ENCODE peak calls at places on chromosome 12, in seven cellular contexts. One of them, this sample, is unnamed.

GRCh38 chr12:2610358-2610757 is 184.4 kb upstream of the FKBP4 start:
- DNase-seq in Right ventricle myocardium inferior: no peak
- DNase-seq in stimulated activated CD8-positive, alpha-beta memory T cell treated with anti-CD3 and anti-CD28 coated beads, Interleukin-4, amount 100 ng/mL, for 24 hours: no peak
- DNase-seq in HFFc6: no peak
- DNase-seq in NCI-H1092 treated with DMSO at 0.1 percent for 48 hours: no peak
- DNase-seq in DMS153: no peak
- DNase-seq in CD8-positive, alpha-beta memory T cell: no peak
- DNase-seq in this sample: no peak

GRCh38 chr12:108622425-108622824 is 11.3 kb downstream of the SELPLG start:
- DNase-seq in Right ventricle myocardium inferior: no peak
- DNase-seq in stimulated activated CD8-positive, alpha-beta memory T cell treated with anti-CD3 and anti-CD28 coated beads, Interleukin-4, amount 100 ng/mL, for 24 hours: no peak
- DNase-seq in HFFc6: no peak
- DNase-seq in NCI-H1092 treated with DMSO at 0.1 percent for 48 hours: no peak
- DNase-seq in DMS153: peak; percentile 84
- DNase-seq in CD8-positive, alpha-beta memory T cell: peak; percentile 27
- DNase-seq in this sample: no peak

GRCh38 chr12:11860026-11860425 is 210.6 kb downstream of the ETV6 start:
- DNase-seq in Right ventricle myocardium inferior: no peak
- DNase-seq in stimulated activated CD8-positive, alpha-beta memory T cell treated with anti-CD3 and anti-CD28 coated beads, Interleukin-4, amount 100 ng/mL, for 24 hours: no peak
- DNase-seq in HFFc6: no peak
- DNase-seq in NCI-H1092 treated with DMSO at 0.1 percent for 48 hours: no peak
- DNase-seq in DMS153: no peak
- DNase-seq in CD8-positive, alpha-beta memory T cell: no peak
- DNase-seq in this sample: no peak

GRCh38 chr12:103571286-103571685 is 15.8 kb upstream of the STAB2 start:
- DNase-seq in Right ventricle myocardium inferior: no peak
- DNase-seq in stimulated activated CD8-positive, alpha-beta memory T cell treated with anti-CD3 and anti-CD28 coated beads, Interleukin-4, amount 100 ng/mL, for 24 hours: no peak
- DNase-seq in HFFc6: no peak
- DNase-seq in NCI-H1092 treated with DMSO at 0.1 percent for 48 hours: peak; percentile 48
- DNase-seq in DMS153: peak; percentile 70
- DNase-seq in CD8-positive, alpha-beta memory T cell: no peak
- DNase-seq in this sample: no peak

GRCh38 chr12:1013618-1014489 is 22.8 kb downstream of the ERC1 start:
- DNase-seq in Right ventricle myocardium inferior: no peak
- DNase-seq in stimulated activated CD8-positive, alpha-beta memory T cell treated with anti-CD3 and anti-CD28 coated beads, Interleukin-4, amount 100 ng/mL, for 24 hours: no peak
- DNase-seq in HFFc6: peak; percentile 71
- DNase-seq in NCI-H1092 treated with DMSO at 0.1 percent for 48 hours: no peak
- DNase-seq in DMS153: no peak
- DNase-seq in CD8-positive, alpha-beta memory T cell: no peak
- DNase-seq in this sample: no peak

GRCh38 chr12:127162902-127163301 is 1104.1 kb upstream of the TMEM132C start:
- DNase-seq in Right ventricle myocardium inferior: no peak
- DNase-seq in stimulated activated CD8-positive, alpha-beta memory T cell treated with anti-CD3 and anti-CD28 coated beads, Interleukin-4, amount 100 ng/mL, for 24 hours: no peak
- DNase-seq in HFFc6: peak; percentile 66
- DNase-seq in NCI-H1092 treated with DMSO at 0.1 percent for 48 hours: no peak
- DNase-seq in DMS153: no peak
- DNase-seq in CD8-positive, alpha-beta memory T cell: no peak
- DNase-seq in this sample: peak; percentile 38

GRCh38 chr12:57894577-57895292 is 46.6 kb upstream of the ATP23 start:
- DNase-seq in Right ventricle myocardium inferior: no peak
- DNase-seq in stimulated activated CD8-positive, alpha-beta memory T cell treated with anti-CD3 and anti-CD28 coated beads, Interleukin-4, amount 100 ng/mL, for 24 hours: no peak
- DNase-seq in HFFc6: no peak
- DNase-seq in NCI-H1092 treated with DMSO at 0.1 percent for 48 hours: peak; percentile 72
- DNase-seq in DMS153: peak; percentile 13
- DNase-seq in CD8-positive, alpha-beta memory T cell: no peak
- DNase-seq in this sample: no peak

GRCh38 chr12:5568325-5568981 is 136.5 kb downstream of the NTF3 start:
- DNase-seq in Right ventricle myocardium inferior: no peak
- DNase-seq in stimulated activated CD8-positive, alpha-beta memory T cell treated with anti-CD3 and anti-CD28 coated beads, Interleukin-4, amount 100 ng/mL, for 24 hours: no peak
- DNase-seq in HFFc6: no peak
- DNase-seq in NCI-H1092 treated with DMSO at 0.1 percent for 48 hours: no peak
- DNase-seq in DMS153: no peak
- DNase-seq in CD8-positive, alpha-beta memory T cell: no peak
- DNase-seq in this sample: no peak

GRCh38 chr12:69987453-69988102 is 162.6 kb downstream of the MYRFL start:
- DNase-seq in Right ventricle myocardium inferior: no peak
- DNase-seq in stimulated activated CD8-positive, alpha-beta memory T cell treated with anti-CD3 and anti-CD28 coated beads, Interleukin-4, amount 100 ng/mL, for 24 hours: no peak
- DNase-seq in HFFc6: peak; percentile 83
- DNase-seq in NCI-H1092 treated with DMSO at 0.1 percent for 48 hours: no peak
- DNase-seq in DMS153: no peak
- DNase-seq in CD8-positive, alpha-beta memory T cell: no peak
- DNase-seq in this sample: no peak

GRCh38 chr12:122944588-122944987 is 21.7 kb downstream of the ABCB9 start:
- DNase-seq in Right ventricle myocardium inferior: peak; percentile 35
- DNase-seq in stimulated activated CD8-positive, alpha-beta memory T cell treated with anti-CD3 and anti-CD28 coated beads, Interleukin-4, amount 100 ng/mL, for 24 hours: no peak
- DNase-seq in HFFc6: peak; percentile 5
- DNase-seq in NCI-H1092 treated with DMSO at 0.1 percent for 48 hours: no peak
- DNase-seq in DMS153: no peak
- DNase-seq in CD8-positive, alpha-beta memory T cell: no peak
- DNase-seq in this sample: no peak

GRCh38 chr12:19457561-19457960 is 18.3 kb downstream of the AEBP2 start:
- DNase-seq in Right ventricle myocardium inferior: no peak
- DNase-seq in stimulated activated CD8-positive, alpha-beta memory T cell treated with anti-CD3 and anti-CD28 coated beads, Interleukin-4, amount 100 ng/mL, for 24 hours: no peak
- DNase-seq in HFFc6: no peak
- DNase-seq in NCI-H1092 treated with DMSO at 0.1 percent for 48 hours: no peak
- DNase-seq in DMS153: no peak
- DNase-seq in CD8-positive, alpha-beta memory T cell: no peak
- DNase-seq in this sample: no peak

GRCh38 chr12:94875525-94875924 is 128.0 kb downstream of the NDUFA12 start:
- DNase-seq in Right ventricle myocardium inferior: no peak
- DNase-seq in stimulated activated CD8-positive, alpha-beta memory T cell treated with anti-CD3 and anti-CD28 coated beads, Interleukin-4, amount 100 ng/mL, for 24 hours: no peak
- DNase-seq in HFFc6: no peak
- DNase-seq in NCI-H1092 treated with DMSO at 0.1 percent for 48 hours: peak; percentile 67
- DNase-seq in DMS153: peak; percentile 58
- DNase-seq in CD8-positive, alpha-beta memory T cell: peak; percentile 8
- DNase-seq in this sample: no peak

GRCh38 chr12:6563448-6564050 is 4.5 kb downstream of the NOP2 start:
- DNase-seq in Right ventricle myocardium inferior: no peak
- DNase-seq in stimulated activated CD8-positive, alpha-beta memory T cell treated with anti-CD3 and anti-CD28 coated beads, Interleukin-4, amount 100 ng/mL, for 24 hours: no peak
- DNase-seq in HFFc6: no peak
- DNase-seq in NCI-H1092 treated with DMSO at 0.1 percent for 48 hours: peak; percentile 8
- DNase-seq in DMS153: no peak
- DNase-seq in CD8-positive, alpha-beta memory T cell: peak; percentile 55
- DNase-seq in this sample: peak; percentile 60

GRCh38 chr12:132965796-132966195 is 9.7 kb upstream of the ZNF605 start:
- DNase-seq in Right ventricle myocardium inferior: no peak
- DNase-seq in stimulated activated CD8-positive, alpha-beta memory T cell treated with anti-CD3 and anti-CD28 coated beads, Interleukin-4, amount 100 ng/mL, for 24 hours: no peak
- DNase-seq in HFFc6: no peak
- DNase-seq in NCI-H1092 treated with DMSO at 0.1 percent for 48 hours: no peak
- DNase-seq in DMS153: no peak
- DNase-seq in CD8-positive, alpha-beta memory T cell: no peak
- DNase-seq in this sample: no peak

GRCh38 chr12:12736759-12737676 is 19.9 kb downstream of the CDKN1B start:
- DNase-seq in Right ventricle myocardium inferior: no peak
- DNase-seq in stimulated activated CD8-positive, alpha-beta memory T cell treated with anti-CD3 and anti-CD28 coated beads, Interleukin-4, amount 100 ng/mL, for 24 hours: no peak
- DNase-seq in HFFc6: peak; percentile 94
- DNase-seq in NCI-H1092 treated with DMSO at 0.1 percent for 48 hours: peak; percentile 42
- DNase-seq in DMS153: no peak
- DNase-seq in CD8-positive, alpha-beta memory T cell: peak; percentile 56
- DNase-seq in this sample: peak; percentile 15

GRCh38 chr12:74515849-74516248 is 21.8 kb upstream of the ATXN7L3B start:
- DNase-seq in Right ventricle myocardium inferior: no peak
- DNase-seq in stimulated activated CD8-positive, alpha-beta memory T cell treated with anti-CD3 and anti-CD28 coated beads, Interleukin-4, amount 100 ng/mL, for 24 hours: no peak
- DNase-seq in HFFc6: no peak
- DNase-seq in NCI-H1092 treated with DMSO at 0.1 percent for 48 hours: no peak
- DNase-seq in DMS153: no peak
- DNase-seq in CD8-positive, alpha-beta memory T cell: no peak
- DNase-seq in this sample: no peak

GRCh38 chr12:120234643-120235368 is 30.7 kb downstream of the PXN start:
- DNase-seq in Right ventricle myocardium inferior: peak; percentile 91
- DNase-seq in stimulated activated CD8-positive, alpha-beta memory T cell treated with anti-CD3 and anti-CD28 coated beads, Interleukin-4, amount 100 ng/mL, for 24 hours: no peak
- DNase-seq in HFFc6: peak; percentile 99
- DNase-seq in NCI-H1092 treated with DMSO at 0.1 percent for 48 hours: peak; percentile 50
- DNase-seq in DMS153: peak; percentile 34
- DNase-seq in CD8-positive, alpha-beta memory T cell: no peak
- DNase-seq in this sample: no peak

GRCh38 chr12:11227373-11227772 is 40.6 kb upstream of the TAS2R42 start:
- DNase-seq in Right ventricle myocardium inferior: no peak
- DNase-seq in stimulated activated CD8-positive, alpha-beta memory T cell treated with anti-CD3 and anti-CD28 coated beads, Interleukin-4, amount 100 ng/mL, for 24 hours: no peak
- DNase-seq in HFFc6: no peak
- DNase-seq in NCI-H1092 treated with DMSO at 0.1 percent for 48 hours: no peak
- DNase-seq in DMS153: no peak
- DNase-seq in CD8-positive, alpha-beta memory T cell: no peak
- DNase-seq in this sample: no peak